ENCODE peak calls at places on chromosomes 16 and 17, in six cellular contexts. P is tibial nerve, S is IMR-90, W is spleen, Z is endodermal cell, E is hepatocyte. C is an unnamed sample. For H3K9me3, the result is how much of the 10 kb centered on the place peaks cover.

GRCh38 chr17:77371117-77371887 is 230.5 kb downstream of the SEC14L1 start:
- DNase-seq in P (no peak), S (peak), W (peak), Z (no peak), E (no peak), C (no peak)

GRCh38 chr17:20955437-20956323 is 87.1 kb downstream of the USP22 start:
- DNase-seq in P (peak), S (peak), W (no peak), Z (peak), E (peak), C (no peak)

GRCh38 chr17:33521784-33522183 is 228.7 kb upstream of the ASIC2 start:
- DNase-seq in P (no peak), S (no peak), W (no peak), Z (peak), E (peak), C (peak)

GRCh38 chr16:69365901-69366300 is 14.3 kb upstream of the TMED6 start:
- DNase-seq in P (no peak), S (peak), W (no peak), Z (no peak), E (no peak), C (no peak)

GRCh38 chr17:41518789-41519449 is at the start of gene KRT15:
- DNase-seq in P (no peak), S (peak), W (no peak), Z (no peak), E (no peak), C (peak)

GRCh38 chr16:28218109-28218508 is 6.3 kb upstream of the XPO6 start:
- DNase-seq in P (no peak), S (peak), W (no peak), Z (peak), E (peak), C (peak)

GRCh38 chr16:29775742-29776408 is 2.2 kb upstream of the ZG16 start:
- DNase-seq in P (no peak), S (peak), W (no peak), Z (no peak), E (peak), C (peak)

GRCh38 chr16:88747588-88748301 is 37.3 kb downstream of the PIEZO1 start:
- DNase-seq in P (no peak), S (no peak), W (no peak), Z (peak), E (no peak), C (peak)

GRCh38 chr16:55001931-55002330 is 71.3 kb downstream of the IRX5 start:
- DNase-seq in P (no peak), S (no peak), W (no peak), Z (no peak), E (no peak), C (no peak)

GRCh38 chr16:22318690-22319358 is 21.6 kb downstream of the POLR3E start:
- DNase-seq in P (peak), S (peak), W (peak), Z (peak), E (peak), C (peak)

GRCh38 chr16:645852-646678 is 3.1 kb upstream of the WDR90 start:
- DNase-seq in P (no peak), S (no peak), W (no peak), Z (no peak), E (peak), C (no peak)

GRCh38 chr16:31354394-31355291 is at the start of gene ITGAX:
- DNase-seq in P (peak), S (peak), W (peak), Z (peak), E (peak), C (no peak)

GRCh38 chr17:6082335-6082734 is 12.2 kb downstream of the WSCD1 start:
- DNase-seq in P (no peak), S (no peak), W (no peak), Z (peak), E (no peak), C (no peak)

GRCh38 chr16:3283525-3284447 is 495 bp downstream of the ZNF263 start:
- DNase-seq in P (no peak), S (no peak), W (no peak), Z (peak), E (no peak), C (no peak)

GRCh38 chr17:15451681-15452080 is 15.7 kb downstream of the CDRT4 start:
- DNase-seq in P (no peak), S (no peak), W (no peak), Z (no peak), E (no peak), C (no peak)

GRCh38 chr17:2852729-2853110 is 56.5 kb downstream of the RAP1GAP2 start:
- DNase-seq in P (no peak), S (no peak), W (peak), Z (peak), E (no peak), C (no peak)

GRCh38 chr16:49799172-49799571 is 56.7 kb downstream of the ZNF423 start:
- DNase-seq in P (no peak), S (no peak), W (no peak), Z (peak), E (no peak), C (no peak)

GRCh38 chr16:87008664-87009063 is 308.5 kb downstream of the C16orf95 start:
- DNase-seq in P (no peak), S (no peak), W (no peak), Z (no peak), E (no peak), C (no peak)

GRCh38 chr17:63395075-63395815 is 50.9 kb downstream of the CYB561 start:
- DNase-seq in P (peak), S (peak), W (no peak), Z (no peak), E (no peak), C (no peak)

GRCh38 chr17:75504347-75505151 is 10.8 kb downstream of the CASKIN2 start:
- DNase-seq in P (no peak), S (no peak), W (peak), Z (peak), E (peak), C (peak)

GRCh38 chr17:1423456-1424135 is 23.6 kb upstream of the YWHAE start:
- DNase-seq in P (no peak), S (no peak), W (no peak), Z (no peak), E (no peak), C (peak)

GRCh38 chr17:74785096-74785980 is 9.2 kb upstream of the NAT9 start:
- DNase-seq in P (no peak), S (no peak), W (no peak), Z (no peak), E (no peak), C (no peak)

GRCh38 chr17:28145348-28145747 is 102.9 kb downstream of the NLK start:
- DNase-seq in P (no peak), S (peak), W (no peak), Z (no peak), E (no peak), C (no peak)

GRCh38 chr17:41710472-41711090 is 1.6 kb upstream of the GAST start:
- DNase-seq in P (no peak), S (peak), W (no peak), Z (no peak), E (no peak), C (no peak)

GRCh38 chr16:31331807-31332301 is 23.1 kb upstream of the ITGAX start:
- DNase-seq in P (no peak), S (no peak), W (no peak), Z (no peak), E (no peak), C (no peak)

GRCh38 chr17:47742319-47743181 is 9.5 kb downstream of the TBX21 start:
- DNase-seq in P (no peak), S (no peak), W (peak), Z (peak), E (peak), C (peak)

GRCh38 chr16:83137326-83137770 is 510.6 kb downstream of the CDH13 start:
- DNase-seq in P (no peak), S (peak), W (no peak), Z (no peak), E (peak), C (no peak)

GRCh38 chr17:77214743-77215142 is 74.0 kb downstream of the SEC14L1 start:
- DNase-seq in P (no peak), S (peak), W (no peak), Z (peak), E (peak), C (peak)

GRCh38 chr16:66169817-66170216 is 196.7 kb upstream of the CDH5 start:
- DNase-seq in P (no peak), S (no peak), W (no peak), Z (peak), E (no peak), C (no peak)

GRCh38 chr17:30256756-30257506 is 21.4 kb upstream of the SLC6A4 start:
- DNase-seq in P (no peak), S (peak), W (no peak), Z (no peak), E (no peak), C (no peak)

GRCh38 chr16:85569615-85570212 is 43.4 kb upstream of the GSE1 start:
- DNase-seq in P (no peak), S (peak), W (peak), Z (peak), E (no peak), C (no peak)

GRCh38 chr16:2149630-2150417 is 1.4 kb downstream of the RAB26 start:
- DNase-seq in P (no peak), S (no peak), W (peak), Z (peak), E (no peak), C (no peak)

GRCh38 chr16:63921737-63922136 is 1200.1 kb downstream of the CDH11 start:
- DNase-seq in P (no peak), S (no peak), W (no peak), Z (no peak), E (no peak), C (no peak)

GRCh38 chr16:79360267-79360666 is 240.3 kb downstream of the MAF start:
- DNase-seq in P (no peak), S (no peak), W (no peak), Z (no peak), E (no peak), C (no peak)

GRCh38 chr17:64278614-64279013 is 15.6 kb upstream of the TEX2 start:
- DNase-seq in P (no peak), S (peak), W (no peak), Z (peak), E (no peak), C (no peak)

GRCh38 chr16:49330562-49331201 is 42.9 kb upstream of the C16orf78 start:
- DNase-seq in P (no peak), S (no peak), W (no peak), Z (no peak), E (no peak), C (no peak)

GRCh38 chr17:72725432-72726068 is 366.9 kb downstream of the SLC39A11 start:
- DNase-seq in P (no peak), S (peak), W (peak), Z (peak), E (peak), C (peak)

GRCh38 chr16:3609895-3610697 is 1.3 kb downstream of the SLX4 start:
- DNase-seq in P (no peak), S (no peak), W (no peak), Z (no peak), E (peak), C (no peak)

GRCh38 chr17:54013117-54013516 is 190.4 kb downstream of the KIF2B start:
- DNase-seq in P (no peak), S (no peak), W (no peak), Z (no peak), E (no peak), C (no peak)
- TF ChIP-seq CTCF in P (no peak), S (no peak), W (no peak), Z (peak), E (no peak), C (no peak)

DNA sequence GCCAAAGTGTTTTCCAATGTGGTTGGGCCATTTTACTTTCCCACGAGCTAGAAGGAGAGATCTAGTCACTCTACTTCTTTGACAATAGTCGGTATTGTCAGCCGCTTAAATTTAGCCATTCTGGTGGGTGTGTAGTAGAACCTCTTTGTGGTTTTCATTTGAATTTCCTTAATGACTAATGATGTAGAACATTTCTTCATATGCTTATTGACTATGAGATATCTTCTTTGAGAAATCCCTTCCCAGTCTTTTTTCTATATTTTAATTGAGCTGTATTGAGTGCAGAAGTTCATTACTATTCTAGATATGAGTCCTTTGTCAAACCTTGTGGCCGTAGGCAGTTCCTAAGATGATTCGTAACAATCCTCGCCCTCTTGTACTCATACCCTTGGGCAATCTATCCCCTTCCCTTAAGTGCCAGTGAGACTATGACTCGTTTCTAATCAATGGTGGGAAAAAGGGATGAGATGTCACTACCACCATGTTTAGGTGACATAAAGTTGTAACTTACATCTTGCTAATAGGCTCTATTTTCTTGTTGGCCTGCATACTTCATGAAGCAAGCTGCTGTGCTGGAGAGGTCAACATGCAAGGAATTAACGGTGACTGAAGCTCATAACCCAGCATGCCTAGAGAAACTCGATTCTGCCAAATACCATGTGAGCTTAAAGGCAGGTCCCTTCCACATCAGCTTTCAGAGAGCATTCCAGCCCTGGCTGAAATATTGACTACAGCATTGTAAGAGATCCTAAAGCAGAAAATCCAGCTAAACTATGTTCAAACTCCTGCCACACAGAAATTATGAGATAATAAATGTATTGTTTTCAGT is 817.9 kb upstream of the SOX9 start:
- DNase-seq in P (no peak), S (no peak), W (no peak), Z (no peak), E (no peak), C (no peak)
- H3K9me3 ChIP-seq in P (under half), S (under half), W (under half), Z (under half), E (under half), C (under half)

GRCh38 chr17:78893684-78894083 is 9.3 kb downstream of the CEP295NL start:
- DNase-seq in P (no peak), S (no peak), W (no peak), Z (no peak), E (no peak), C (no peak)
- H3K27ac ChIP-seq in P (peak), S (no peak), W (no peak), Z (no peak), E (no peak), C (no peak)

DNA sequence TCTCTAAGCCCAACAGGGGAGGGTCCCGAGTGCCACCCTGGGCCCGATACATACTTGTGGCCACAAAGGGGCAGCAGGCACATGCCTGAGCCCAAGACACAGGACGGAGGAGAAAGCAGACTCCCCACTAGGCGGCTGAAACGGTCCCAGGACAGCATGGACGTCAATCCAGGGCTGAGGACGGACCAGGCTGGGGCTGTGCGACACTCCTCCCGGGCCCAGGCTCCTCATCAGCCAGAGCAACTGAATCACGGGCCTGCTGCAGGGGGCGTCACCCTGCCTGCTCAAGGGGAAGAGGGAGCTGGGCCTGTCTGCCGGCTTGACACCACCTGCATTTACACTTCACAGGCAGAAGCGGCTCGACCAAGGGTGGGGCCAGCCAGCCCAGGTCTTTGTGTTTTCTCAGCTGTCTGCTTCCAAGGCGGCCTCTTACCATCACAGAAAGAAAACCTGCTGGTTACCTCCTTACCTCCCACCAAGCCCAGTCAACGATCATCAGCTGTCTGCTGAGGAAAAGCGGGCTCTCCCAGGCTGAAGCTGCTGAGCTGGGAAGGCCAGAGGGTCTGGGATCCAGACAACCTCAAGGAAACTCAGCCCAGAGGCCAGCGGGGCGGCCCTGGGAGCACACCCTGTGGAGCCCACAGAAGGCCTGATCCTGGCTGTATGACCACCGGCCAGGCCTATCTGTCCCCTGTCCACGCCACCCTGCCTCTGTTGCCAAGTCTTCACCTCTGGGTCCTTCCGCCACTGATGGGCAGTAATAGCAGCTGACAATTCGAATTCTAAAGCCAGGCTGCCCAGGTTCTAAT is 26.4 kb downstream of the KIFC3 start:
- DNase-seq in P (peak), S (no peak), W (no peak), Z (peak), E (peak), C (peak)
- TF ChIP-seq CTCF in P (peak), S (peak), W (peak), Z (peak), E (peak), C (peak)

GRCh38 chr16:60299345-60299744 is 1565.2 kb upstream of the GOT2 start:
- DNase-seq in P (no peak), S (no peak), W (no peak), Z (no peak), E (no peak), C (no peak)

DNA sequence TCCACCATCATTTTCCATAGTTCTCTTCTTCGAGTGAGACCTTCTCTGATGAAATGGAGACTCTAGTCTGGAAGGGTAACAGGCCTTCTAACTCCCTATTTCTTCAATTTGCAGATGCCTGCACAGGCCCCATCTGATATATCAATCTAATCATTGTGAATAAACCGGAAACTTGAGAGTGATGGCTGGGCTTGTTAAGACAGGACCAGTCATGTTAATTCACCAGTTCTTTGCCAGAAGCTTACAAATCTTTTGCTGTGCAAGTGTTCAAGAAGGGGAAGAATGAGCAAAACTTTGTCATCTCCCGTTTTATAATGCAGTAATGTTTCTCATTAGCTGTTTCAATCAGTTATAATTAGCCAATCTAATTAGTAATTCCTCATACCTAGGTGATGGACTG is 1561.3 kb upstream of the GOT2 start:
- DNase-seq in P (no peak), S (no peak), W (no peak), Z (no peak), E (no peak), C (no peak)
- H3K9me3 ChIP-seq in P (under half), S (under half), W (under half), Z (under half), E (under half), C (under half)

GRCh38 chr17:45941395-45941794 is 47.0 kb downstream of the MAPT start:
- DNase-seq in P (no peak), S (no peak), W (no peak), Z (no peak), E (no peak), C (no peak)

GRCh38 chr17:45942284-45942683 is 47.9 kb downstream of the MAPT start:
- DNase-seq in P (peak), S (no peak), W (no peak), Z (no peak), E (no peak), C (peak)

GRCh38 chr17:45939398-45939797 is 45.0 kb downstream of the MAPT start:
- DNase-seq in P (no peak), S (no peak), W (no peak), Z (no peak), E (no peak), C (no peak)

GRCh38 chr17:45940826-45941225 is 46.5 kb downstream of the MAPT start:
- DNase-seq in P (peak), S (no peak), W (no peak), Z (no peak), E (no peak), C (no peak)

GRCh38 chr17:45940293-45940692 is 45.9 kb downstream of the MAPT start:
- DNase-seq in P (no peak), S (no peak), W (no peak), Z (no peak), E (no peak), C (no peak)
- H3K27ac ChIP-seq in P (no peak), S (no peak), W (no peak), Z (no peak), E (no peak), C (no peak)

GRCh38 chr17:82914375-82914774 is 74.6 kb upstream of the ZNF750 start:
- DNase-seq in P (no peak), S (no peak), W (no peak), Z (no peak), E (no peak), C (no peak)
- TF ChIP-seq CTCF in P (peak), S (peak), W (peak), Z (no peak), E (no peak), C (no peak)

GRCh38 chr16:16157166-16157565 is 66.1 kb downstream of the ABCC6 start:
- DNase-seq in P (no peak), S (no peak), W (no peak), Z (no peak), E (no peak), C (no peak)
- H3K9me3 ChIP-seq in P (under half), S (under half), W (under half), Z (under half), E (under half), C (under half)

GRCh38 chr17:17568772-17569195 is 22.7 kb downstream of the PEMT start:
- DNase-seq in P (peak), S (peak), W (peak), Z (peak), E (peak), C (peak)

GRCh38 chr17:17569691-17570090 is 21.8 kb downstream of the PEMT start:
- DNase-seq in P (no peak), S (no peak), W (no peak), Z (no peak), E (no peak), C (no peak)

GRCh38 chr17:17565471-17566365 is 25.8 kb downstream of the PEMT start:
- DNase-seq in P (peak), S (no peak), W (no peak), Z (no peak), E (no peak), C (no peak)

GRCh38 chr17:17567114-17567513 is 24.4 kb downstream of the PEMT start:
- DNase-seq in P (no peak), S (no peak), W (no peak), Z (no peak), E (no peak), C (no peak)

DNA sequence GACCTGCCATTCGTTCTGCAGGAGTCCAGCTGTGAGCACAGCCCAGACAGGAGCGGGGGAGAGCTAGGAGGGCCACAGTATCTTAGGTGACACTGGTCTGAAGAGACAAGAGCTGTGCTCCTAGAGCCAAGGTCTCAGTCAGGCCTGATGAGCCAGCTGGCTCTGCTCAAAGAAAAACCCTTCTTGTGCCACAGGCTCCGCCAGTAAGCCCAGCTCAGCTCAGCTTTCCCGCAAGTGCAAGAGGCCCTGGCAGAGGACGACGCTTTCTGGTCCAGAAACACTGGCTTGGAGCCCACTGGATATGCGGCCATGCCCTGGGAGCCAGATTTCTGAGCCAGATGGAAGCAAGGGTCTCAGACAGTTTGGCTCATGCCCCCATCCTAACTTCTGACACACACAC is 23.9 kb downstream of the PEMT start:
- DNase-seq in P (peak), S (peak), W (no peak), Z (no peak), E (peak), C (no peak)
- H3K27ac ChIP-seq in P (no peak), S (no peak), W (no peak), Z (no peak), E (peak), C (no peak)